ENCODE peak calls at places on chromosomes 11 and 22, in nine cellular contexts. R is thoracic aorta, M is stomach, L is HCT116, Y is AG09319, Q is GM12878, O is chondrocyte, V is lower lobe of right lung, I is mucosa of descending colon. X is an unnamed sample.

GRCh38 chr11:47514825-47515647 is 37.9 kb downstream of the CELF1 start:
- DNase-seq in Y (no peak), I (no peak), L (no peak), Q (no peak), M (no peak), O (no peak), V (no peak), R (no peak), X (no peak)

GRCh38 chr11:47270331-47271271 is 668 bp downstream of the MADD start:
- DNase-seq in I (peak; percentile 39), V (peak; percentile 39), L (no peak), M (no peak), Q (no peak), O (no peak), Y (no peak), R (no peak), X (no peak)

GRCh38 chr11:2892215-2893020 is 6.8 kb upstream of the CDKN1C start:
- DNase-seq in O (no peak), L (no peak), M (peak; percentile 57), Q (no peak), I (peak; percentile 67), Y (peak; percentile 19), V (peak; percentile 67), R (no peak), X (no peak)

GRCh38 chr11:102184269-102184987 is 74.2 kb downstream of the YAP1 start:
- DNase-seq in M (no peak), V (no peak), Y (no peak), I (no peak), R (no peak), O (no peak), L (no peak), Q (no peak), X (no peak)

GRCh38 chr11:7833527-7833926 is 36.8 kb upstream of the OR5P2 start:
- DNase-seq in Q (no peak), R (no peak), L (no peak), Y (no peak), O (no peak), V (no peak), I (no peak), M (no peak), X (no peak)

GRCh38 chr22:48451891-48452290 is 1375.8 kb downstream of the BRD1 start:
- DNase-seq in R (no peak), I (no peak), O (no peak), Q (no peak), Y (no peak), V (peak; percentile 22), M (no peak), L (no peak), X (no peak)

GRCh38 chr22:31944700-31945477 is 554 bp downstream of the YWHAH start:
- DNase-seq in L (no peak), R (no peak), Y (no peak), O (peak; percentile 76), Q (no peak), M (peak; percentile 52), V (peak; percentile 49), I (peak; percentile 53), X (no peak)

GRCh38 chr11:82845336-82846036 is 54.7 kb downstream of the PRCP start:
- DNase-seq in V (no peak), I (no peak), M (no peak), L (no peak), Y (no peak), O (no peak), Q (no peak), R (no peak), X (no peak)

GRCh38 chr11:1568451-1568911 is 3.6 kb downstream of the DUSP8 start:
- DNase-seq in Y (no peak), I (peak; percentile 37), Q (no peak), M (no peak), L (no peak), R (no peak), O (peak; percentile 85), V (no peak), X (no peak)

GRCh38 chr22:37410174-37411055 is 16.9 kb downstream of the ELFN2 start:
- DNase-seq in V (peak; percentile 74), R (no peak), L (no peak), O (peak; percentile 80), I (no peak), Y (no peak), Q (no peak), M (no peak), X (no peak)

GRCh38 chr11:124094731-124095130 is 20.5 kb upstream of the VWA5A start:
- DNase-seq in R (no peak), V (no peak), L (no peak), Q (no peak), O (no peak), M (no peak), Y (no peak), I (no peak), X (no peak)

GRCh38 chr11:10931761-10932700 is 74.2 kb upstream of the ZBED5 start:
- DNase-seq in O (no peak), M (no peak), Y (no peak), R (no peak), Q (no peak), L (no peak), V (peak; percentile 54), I (peak; percentile 69), X (no peak)

GRCh38 chr11:10927533-10927932 is 69.7 kb upstream of the ZBED5 start:
- DNase-seq in Y (no peak), M (no peak), V (no peak), L (no peak), I (peak; percentile 72), O (no peak), Q (no peak), R (no peak), X (no peak)

GRCh38 chr11:10932976-10933375 is 75.1 kb upstream of the ZBED5 start:
- DNase-seq in R (no peak), L (no peak), Q (no peak), M (no peak), Y (no peak), O (no peak), I (no peak), V (no peak), X (no peak)

GRCh38 chr11:10930961-10931760 is 73.3 kb upstream of the ZBED5 start:
- DNase-seq in V (peak; percentile 77), R (peak; percentile 31), M (peak; percentile 53), Q (no peak), L (no peak), Y (peak; percentile 45), O (no peak), I (peak; percentile 79), X (peak; percentile 85)

GRCh38 chr11:10930224-10930960 is 72.5 kb upstream of the ZBED5 start:
- DNase-seq in Q (no peak), L (no peak), R (no peak), V (no peak), Y (no peak), O (no peak), I (peak; percentile 38), M (no peak), X (no peak)
- TF ChIP-seq CTCF in Q (no peak), L (no peak), R (peak; percentile 22), V (no peak), Y (no peak), O (peak; percentile 35), I (no peak), M (no peak), X (peak; percentile 31)

DNA sequence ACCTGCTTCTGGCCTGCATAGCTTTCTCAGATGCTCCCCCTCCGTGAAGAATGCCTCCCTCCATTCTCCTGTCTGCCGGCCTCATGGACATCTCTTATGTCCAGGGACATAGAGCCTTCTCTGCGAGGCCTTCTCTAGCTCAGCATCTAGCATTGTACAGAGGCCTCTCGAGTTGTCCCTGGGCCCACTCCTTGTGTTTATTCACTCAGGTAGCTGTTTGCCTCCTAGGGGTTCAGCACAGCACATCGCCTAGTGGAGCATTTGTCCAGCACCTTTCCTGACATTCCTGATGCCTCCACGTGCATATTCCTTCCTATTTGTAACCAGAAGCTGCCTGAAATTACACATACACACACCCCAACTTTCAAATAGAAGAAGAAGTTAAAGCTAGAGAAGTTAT is 101.3 kb downstream of the TBC1D22A start:
- DNase-seq in M (no peak), V (no peak), Y (no peak), L (no peak), R (no peak), I (no peak), O (no peak), Q (no peak), X (no peak)
- TF ChIP-seq CTCF in M (no peak), V (no peak), Y (no peak), L (no peak), R (no peak), I (no peak), O (no peak), Q (no peak), X (no peak)

GRCh38 chr11:64271339-64272132 is 12.9 kb downstream of the BAD start:
- DNase-seq in R (peak; percentile 93), V (peak; percentile 91), L (no peak), M (peak; percentile 92), Y (peak; percentile 89), Q (peak; percentile 77), I (peak; percentile 93), O (no peak), X (peak; percentile 87)
- TF ChIP-seq CTCF in R (peak; percentile 13), V (peak; percentile 22), L (no peak), M (no peak), Y (no peak), Q (peak; percentile 34), I (no peak), O (peak; percentile 65), X (peak; percentile 30)

DNA sequence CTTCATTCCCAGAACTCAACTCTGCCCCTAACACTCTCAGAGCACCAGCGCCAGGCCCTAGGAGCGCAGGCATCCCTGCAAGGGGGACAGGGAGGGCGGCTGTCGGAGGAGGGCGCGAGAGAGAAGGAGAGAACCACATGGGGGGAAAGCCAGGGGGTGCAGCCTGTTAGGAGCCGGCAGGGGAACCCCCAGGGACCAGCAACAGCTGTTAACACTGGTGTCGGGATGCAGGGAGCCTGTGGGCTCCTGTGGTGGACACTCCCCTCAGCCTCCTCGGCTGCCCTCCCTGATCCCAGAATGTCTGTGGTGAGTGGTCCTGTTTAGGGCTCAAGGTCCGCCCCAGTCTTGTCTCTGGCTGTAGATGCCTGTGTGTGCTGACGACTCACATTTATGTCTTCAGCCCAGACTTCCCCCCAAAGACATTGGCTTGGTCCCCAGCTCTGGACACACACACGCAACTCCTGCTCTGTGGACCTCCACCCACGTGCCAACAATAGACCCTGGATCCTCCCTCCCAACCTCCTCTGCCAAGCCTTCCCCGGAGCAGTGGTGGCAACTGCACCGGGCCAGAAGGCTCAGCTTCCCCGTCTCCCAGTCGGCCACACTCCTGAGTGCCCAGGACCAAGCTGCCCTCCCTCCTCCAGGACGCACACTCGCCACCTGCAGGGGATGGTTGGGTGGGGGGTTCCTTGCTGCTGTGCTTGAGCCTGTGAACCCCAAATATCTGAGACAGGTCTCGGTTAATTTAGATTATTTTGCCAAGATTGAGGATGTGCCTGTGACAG is 817 bp upstream of the IFITM5 start:
- DNase-seq in I (no peak), M (no peak), R (no peak), Y (no peak), V (peak; percentile 46), L (no peak), O (peak; percentile 83), Q (no peak), X (no peak)
- TF ChIP-seq CTCF in I (no peak), M (no peak), R (no peak), Y (peak; percentile 18), V (peak; percentile 9), L (no peak), O (no peak), Q (peak; percentile 32), X (peak; percentile 26)

DNA sequence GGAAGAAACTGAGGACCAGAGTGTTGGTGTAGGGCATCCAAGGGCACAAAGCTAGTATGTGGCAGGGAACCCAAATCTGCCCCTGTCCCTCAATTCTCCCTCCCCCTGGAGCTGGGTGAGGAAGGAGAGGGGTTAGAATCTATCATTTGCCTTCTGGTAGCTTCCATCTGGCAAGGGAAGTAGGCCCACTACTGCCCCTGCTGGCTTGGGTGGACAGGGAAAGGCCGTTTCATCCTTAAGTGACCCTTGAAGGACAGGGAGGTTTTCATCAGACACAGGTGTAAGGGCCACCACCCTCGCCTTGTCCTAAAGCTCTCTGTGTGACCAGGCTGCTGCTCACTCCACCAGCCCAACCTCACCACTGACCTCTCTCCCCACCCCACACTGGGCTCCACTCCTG is 22.1 kb downstream of the NECTIN1 start:
- DNase-seq in V (no peak), M (no peak), L (no peak), Y (no peak), R (no peak), Q (no peak), O (no peak), I (no peak), X (no peak)
- TF ChIP-seq CTCF in V (peak; percentile 5), M (no peak), L (peak; percentile 42), Y (no peak), R (no peak), Q (no peak), O (peak; percentile 37), I (no peak), X (peak; percentile 44)